ENCODE peak calls at places on chromosomes 5 and 9, in ten cellular contexts. U is upper lobe of right lung, N is transverse colon, J is mucosa of descending colon, T is bronchial epithelial cell, K is AG04449, M is cardiac fibroblast, X is GM23248, Y is GM12865, P is Peyer's patch. A is an unnamed sample.

GRCh38 chr5:145056805-145057204 is 778.3 kb downstream of the PRELID2 start:
- DNase-seq in U (no peak), N (no peak), J (no peak), T (peak), K (no peak), M (no peak), X (peak), Y (peak), P (no peak), A (peak)

GRCh38 chr5:170107674-170108073 is 2.0 kb downstream of the FOXI1 start:
- DNase-seq in U (no peak), N (no peak), J (no peak), T (no peak), K (no peak), M (no peak), X (no peak), Y (no peak), P (no peak), A (no peak)

GRCh38 chr5:65749956-65750355 is 28.0 kb downstream of the NLN start:
- DNase-seq in U (no peak), N (no peak), J (no peak), T (no peak), K (no peak), M (no peak), X (no peak), Y (no peak), P (no peak), A (no peak)

GRCh38 chr9:123128591-123128990 is 95.1 kb downstream of the GPR21 start:
- DNase-seq in U (no peak), N (no peak), J (no peak), T (no peak), K (no peak), M (no peak), X (no peak), Y (no peak), P (no peak), A (no peak)

GRCh38 chr5:9294793-9295465 is 250.9 kb downstream of the SEMA5A start:
- DNase-seq in U (no peak), N (no peak), J (no peak), T (no peak), K (no peak), M (no peak), X (no peak), Y (no peak), P (no peak), A (no peak)

GRCh38 chr9:87746186-87746585 is 20.3 kb downstream of the CTSL start:
- DNase-seq in U (no peak), N (no peak), J (no peak), T (no peak), K (no peak), M (no peak), X (no peak), Y (no peak), P (no peak), A (no peak)

GRCh38 chr5:55308254-55308836 is 556 bp downstream of the MTREX start:
- DNase-seq in U (no peak), N (peak), J (no peak), T (peak), K (no peak), M (peak), X (peak), Y (peak), P (no peak), A (peak)

GRCh38 chr5:168591302-168592013 is 12.3 kb upstream of the PANK3 start:
- DNase-seq in U (no peak), N (no peak), J (no peak), T (no peak), K (no peak), M (no peak), X (no peak), Y (no peak), P (no peak), A (no peak)

GRCh38 chr5:170357853-170358497 is 31.2 kb downstream of the KCNMB1 start:
- DNase-seq in U (peak), N (peak), J (peak), T (no peak), K (no peak), M (no peak), X (no peak), Y (no peak), P (no peak), A (no peak)

GRCh38 chr9:31103836-31104235 is 1280.6 kb upstream of the ACO1 start:
- DNase-seq in U (no peak), N (no peak), J (no peak), T (peak), K (no peak), M (peak), X (no peak), Y (no peak), P (no peak), A (no peak)

GRCh38 chr5:5985332-5985731 is 393.0 kb downstream of the MED10 start:
- DNase-seq in U (no peak), N (no peak), J (no peak), T (no peak), K (no peak), M (no peak), X (no peak), Y (no peak), P (no peak), A (no peak)

GRCh38 chr9:16133556-16134227 is 580.8 kb downstream of the CCDC171 start:
- DNase-seq in U (no peak), N (peak), J (no peak), T (peak), K (no peak), M (peak), X (peak), Y (peak), P (peak), A (peak)

GRCh38 chr5:158375531-158375930 is 516.6 kb upstream of the CLINT1 start:
- DNase-seq in U (no peak), N (no peak), J (no peak), T (peak), K (no peak), M (no peak), X (no peak), Y (no peak), P (no peak), A (no peak)

GRCh38 chr5:113375492-113376060 is 59.2 kb downstream of the TSSK1B start:
- DNase-seq in U (no peak), N (no peak), J (no peak), T (no peak), K (no peak), M (no peak), X (no peak), Y (no peak), P (no peak), A (no peak)

GRCh38 chr5:40991981-40992559 is 79.1 kb downstream of the MROH2B start:
- DNase-seq in U (no peak), N (no peak), J (no peak), T (no peak), K (no peak), M (no peak), X (no peak), Y (no peak), P (no peak), A (no peak)

GRCh38 chr9:77435688-77436087 is 212.4 kb downstream of the GNA14 start:
- DNase-seq in U (no peak), N (no peak), J (no peak), T (no peak), K (no peak), M (peak), X (peak), Y (no peak), P (no peak), A (peak)

GRCh38 chr5:14148890-14149671 is 5.9 kb downstream of the TRIO start:
- DNase-seq in U (no peak), N (peak), J (no peak), T (no peak), K (no peak), M (no peak), X (no peak), Y (no peak), P (peak), A (no peak)

GRCh38 chr5:14145356-14146334 is 2.5 kb downstream of the TRIO start:
- DNase-seq in U (no peak), N (no peak), J (no peak), T (no peak), K (no peak), M (peak), X (peak), Y (no peak), P (no peak), A (peak)

GRCh38 chr5:14146725-14147124 is 3.6 kb downstream of the TRIO start:
- DNase-seq in U (no peak), N (no peak), J (no peak), T (no peak), K (no peak), M (no peak), X (peak), Y (no peak), P (peak), A (no peak)

GRCh38 chr5:14148483-14148882 is 5.3 kb downstream of the TRIO start:
- DNase-seq in U (no peak), N (no peak), J (no peak), T (no peak), K (no peak), M (no peak), X (no peak), Y (no peak), P (no peak), A (no peak)

DNA sequence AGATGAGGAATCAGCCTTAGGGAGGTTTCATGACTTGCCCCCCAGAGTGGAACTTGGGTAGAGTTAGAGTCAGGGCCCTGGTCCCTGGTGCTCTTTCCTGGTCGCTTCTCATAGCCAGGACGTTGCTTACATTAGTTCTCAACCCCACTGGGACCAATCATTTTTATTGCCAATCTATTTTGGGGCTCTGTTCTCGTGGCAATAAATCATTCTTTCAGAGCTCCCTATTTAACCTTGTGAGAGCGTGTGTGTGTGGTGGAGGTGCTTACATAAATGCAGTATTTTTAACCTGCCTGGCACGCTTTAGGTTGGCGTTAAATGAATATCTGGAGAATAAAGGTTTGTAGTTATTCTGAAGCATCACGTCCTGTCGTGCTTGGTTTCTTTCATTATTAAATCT is 4.1 kb downstream of the TRIO start:
- DNase-seq in U (no peak), N (no peak), J (no peak), T (no peak), K (no peak), M (no peak), X (no peak), Y (no peak), P (no peak), A (no peak)
- H3K4me3 ChIP-seq in U (no peak), N (no peak), J (no peak), T (no peak), K (peak), M (peak), X (peak), Y (peak), P (no peak), A (no peak)

GRCh38 chr5:140635291-140636257 is 2.6 kb upstream of the CD14 start:
- DNase-seq in U (no peak), N (no peak), J (no peak), T (no peak), K (no peak), M (no peak), X (no peak), Y (no peak), P (no peak), A (no peak)

GRCh38 chr5:140637722-140638473 is 1.4 kb upstream of the TMCO6 start:
- DNase-seq in U (no peak), N (no peak), J (no peak), T (no peak), K (no peak), M (no peak), X (no peak), Y (no peak), P (no peak), A (no peak)

GRCh38 chr5:140641716-140642115 is 2.5 kb downstream of the TMCO6 start:
- DNase-seq in U (no peak), N (no peak), J (no peak), T (no peak), K (no peak), M (no peak), X (no peak), Y (no peak), P (no peak), A (no peak)

GRCh38 chr5:140642718-140643117 is 3.5 kb downstream of the TMCO6 start:
- DNase-seq in U (no peak), N (no peak), J (no peak), T (no peak), K (no peak), M (peak), X (peak), Y (no peak), P (no peak), A (peak)

GRCh38 chr5:140639093-140639821 is at the start of gene TMCO6:
- DNase-seq in U (peak), N (peak), J (peak), T (peak), K (peak), M (peak), X (peak), Y (peak), P (peak), A (peak)
- H3K4me3 ChIP-seq in U (peak), N (peak), J (peak), T (peak), K (peak), M (peak), X (peak), Y (peak), P (peak), A (peak)

GRCh38 chr5:72166070-72166979 is 59.0 kb downstream of the MAP1B start:
- DNase-seq in U (no peak), N (no peak), J (no peak), T (peak), K (no peak), M (peak), X (peak), Y (no peak), P (peak), A (peak)
- H3K4me3 ChIP-seq in U (no peak), N (no peak), J (no peak), T (no peak), K (no peak), M (peak), X (peak), Y (no peak), P (no peak), A (no peak)

GRCh38 chr5:16992444-16992843 is 56.4 kb upstream of the MYO10 start:
- DNase-seq in U (no peak), N (no peak), J (no peak), T (no peak), K (no peak), M (no peak), X (peak), Y (no peak), P (no peak), A (peak)
- H3K4me3 ChIP-seq in U (no peak), N (no peak), J (no peak), T (no peak), K (no peak), M (no peak), X (peak), Y (no peak), P (no peak), A (no peak)

DNA sequence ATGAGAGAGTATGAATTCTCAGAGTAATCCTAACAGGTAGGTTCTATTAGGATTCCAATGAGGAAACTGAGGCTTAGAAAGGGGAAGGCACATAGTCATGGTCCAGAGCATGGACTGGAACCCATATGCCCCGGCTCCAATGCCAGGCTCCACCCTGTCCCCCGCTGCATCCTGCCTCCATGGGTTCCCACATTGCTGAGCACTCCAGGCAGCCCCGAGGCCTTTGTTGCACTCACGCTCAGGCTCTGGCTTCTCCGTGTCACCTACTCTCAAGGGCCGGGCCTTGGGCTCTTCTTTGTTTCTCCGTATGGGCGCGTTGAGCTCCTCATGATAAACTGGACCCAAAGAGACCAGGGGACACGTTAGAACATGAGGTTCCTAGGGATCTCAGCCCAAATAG is 5.0 kb upstream of the TOR1A start:
- DNase-seq in U (no peak), N (no peak), J (no peak), T (no peak), K (no peak), M (no peak), X (no peak), Y (no peak), P (no peak), A (no peak)
- H3K4me3 ChIP-seq in U (no peak), N (no peak), J (no peak), T (no peak), K (no peak), M (no peak), X (no peak), Y (no peak), P (no peak), A (no peak)

GRCh38 chr9:88794100-88794499 is 197.2 kb upstream of the S1PR3 start:
- DNase-seq in U (no peak), N (no peak), J (no peak), T (no peak), K (no peak), M (no peak), X (no peak), Y (no peak), P (no peak), A (no peak)
- H3K4me3 ChIP-seq in U (no peak), N (no peak), J (no peak), T (no peak), K (no peak), M (no peak), X (no peak), Y (no peak), P (no peak), A (no peak)

GRCh38 chr5:95731571-95732554 is 727 bp downstream of the RHOBTB3 start:
- DNase-seq in U (peak), N (peak), J (peak), T (peak), K (no peak), M (peak), X (peak), Y (peak), P (peak), A (peak)

GRCh38 chr5:95728494-95729114 is 2.5 kb upstream of the RHOBTB3 start:
- DNase-seq in U (no peak), N (no peak), J (no peak), T (peak), K (no peak), M (peak), X (peak), Y (peak), P (no peak), A (no peak)

GRCh38 chr5:95730730-95731570 is at the start of gene RHOBTB3:
- DNase-seq in U (peak), N (peak), J (peak), T (peak), K (peak), M (peak), X (peak), Y (peak), P (peak), A (peak)

GRCh38 chr5:95729115-95730010 is 1.8 kb upstream of the RHOBTB3 start:
- DNase-seq in U (no peak), N (no peak), J (no peak), T (no peak), K (no peak), M (no peak), X (peak), Y (no peak), P (no peak), A (no peak)

DNA sequence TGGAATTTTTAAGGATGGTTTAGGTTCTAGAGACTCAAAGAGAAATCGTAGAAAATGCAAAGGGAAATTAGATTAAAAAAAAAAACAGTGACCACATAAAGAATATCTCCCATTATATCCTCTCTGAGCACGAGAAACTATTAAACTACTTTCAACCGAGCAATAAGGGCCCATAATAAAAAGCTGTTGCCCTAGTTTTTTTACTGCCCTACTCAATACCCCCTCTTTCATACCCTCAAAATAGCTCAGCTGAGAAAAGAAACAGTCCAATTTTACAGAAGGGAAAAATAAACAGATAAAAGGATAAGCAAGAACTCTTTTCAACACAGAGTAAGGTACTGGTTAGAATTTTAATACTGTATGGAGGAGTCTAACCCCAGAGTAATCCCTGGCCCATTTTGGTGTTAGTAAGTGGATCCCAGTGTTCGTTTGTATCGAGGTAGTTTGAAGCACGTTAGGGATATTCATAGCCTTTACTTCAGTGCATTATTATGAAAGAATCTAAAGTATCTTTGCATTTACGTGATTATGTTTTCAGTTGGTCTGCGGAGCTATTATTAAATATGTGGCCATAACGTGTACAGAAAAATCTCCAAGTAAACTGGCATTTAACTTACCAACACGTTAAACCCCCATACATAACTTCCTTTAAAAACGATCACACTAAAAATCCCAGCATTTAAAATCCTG is 980 bp upstream of the RHOBTB3 start:
- DNase-seq in U (no peak), N (no peak), J (no peak), T (no peak), K (no peak), M (no peak), X (peak), Y (no peak), P (no peak), A (no peak)
- H3K4me3 ChIP-seq in U (peak), N (no peak), J (no peak), T (peak), K (peak), M (peak), X (peak), Y (peak), P (peak), A (peak)

DNA sequence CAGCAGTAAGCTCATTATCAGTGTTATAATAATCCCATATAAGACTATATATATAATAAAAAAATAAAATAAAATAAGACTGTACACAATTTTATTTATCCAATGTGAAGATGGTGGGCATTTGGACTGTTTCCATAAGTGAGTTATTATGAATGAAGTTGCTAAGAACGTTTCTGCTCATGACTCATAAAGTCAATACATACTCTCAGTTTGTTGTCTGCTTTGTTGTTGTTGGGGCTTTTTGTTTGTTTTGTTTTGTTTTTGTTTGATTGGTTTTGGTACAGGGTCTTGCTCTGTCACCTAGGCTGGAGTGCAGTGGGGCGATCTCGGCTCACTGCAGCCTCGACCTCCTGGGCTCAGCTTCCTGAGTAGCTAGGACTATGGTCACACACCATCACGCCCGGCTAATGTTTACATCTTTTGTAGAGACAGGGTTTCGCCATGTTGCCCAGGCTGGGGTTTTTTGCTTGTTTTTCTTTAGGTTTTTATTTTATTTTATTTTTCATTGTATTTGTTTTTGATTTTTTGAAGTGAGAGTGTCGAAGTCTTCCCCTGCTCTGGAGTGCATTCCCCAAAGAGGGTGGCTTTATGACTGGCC is 18.0 kb downstream of the TRIM7 start:
- DNase-seq in U (no peak), N (no peak), J (no peak), T (no peak), K (no peak), M (no peak), X (peak), Y (peak), P (no peak), A (no peak)
- H3K4me3 ChIP-seq in U (no peak), N (no peak), J (no peak), T (peak), K (peak), M (peak), X (peak), Y (peak), P (peak), A (peak)

A was measured in fibroblast of the aortic adventitia.